ENCODE peak calls at places on chromosome 17, in six cellular contexts. One of them, this sample, is unnamed.

GRCh38 chr17:49506282-49506681 is 11.2 kb downstream of the NGFR start:
- DNase-seq in H9: no peak
- DNase-seq in GM12878: no peak
- DNase-seq in PC-3: no peak
- DNase-seq in SK-N-SH: no peak
- DNase-seq in endothelial cell of umbilical vein: no peak
- DNase-seq in this sample: no peak

GRCh38 chr17:43543771-43544575 is 2.2 kb downstream of the ETV4 start:
- DNase-seq in H9: peak; percentile 78
- DNase-seq in GM12878: no peak
- DNase-seq in PC-3: peak; percentile 54
- DNase-seq in SK-N-SH: no peak
- DNase-seq in endothelial cell of umbilical vein: no peak
- DNase-seq in this sample: no peak

GRCh38 chr17:40516581-40517285 is 15.3 kb upstream of the TNS4 start:
- DNase-seq in H9: no peak
- DNase-seq in GM12878: peak; percentile 60
- DNase-seq in PC-3: peak; percentile 93
- DNase-seq in SK-N-SH: peak; percentile 43
- DNase-seq in endothelial cell of umbilical vein: no peak
- DNase-seq in this sample: peak; percentile 68

GRCh38 chr17:16215965-16216316 is 607 bp upstream of the NCOR1 start:
- DNase-seq in H9: peak; percentile 81
- DNase-seq in GM12878: no peak
- DNase-seq in PC-3: peak; percentile 31
- DNase-seq in SK-N-SH: no peak
- DNase-seq in endothelial cell of umbilical vein: no peak
- DNase-seq in this sample: no peak

GRCh38 chr17:1286379-1287106 is 7.1 kb downstream of the TRARG1 start:
- DNase-seq in H9: no peak
- DNase-seq in GM12878: no peak
- DNase-seq in PC-3: no peak
- DNase-seq in SK-N-SH: no peak
- DNase-seq in endothelial cell of umbilical vein: no peak
- DNase-seq in this sample: no peak

GRCh38 chr17:7439462-7440112 is at the start of gene FGF11:
- DNase-seq in H9: no peak
- DNase-seq in GM12878: no peak
- DNase-seq in PC-3: no peak
- DNase-seq in SK-N-SH: peak; percentile 60
- DNase-seq in endothelial cell of umbilical vein: no peak
- DNase-seq in this sample: no peak

GRCh38 chr17:2309338-2310143 is 5.8 kb downstream of the SRR start:
- DNase-seq in H9: no peak
- DNase-seq in GM12878: no peak
- DNase-seq in PC-3: no peak
- DNase-seq in SK-N-SH: no peak
- DNase-seq in endothelial cell of umbilical vein: no peak
- DNase-seq in this sample: peak; percentile 46

GRCh38 chr17:60817187-60817586 is 139.5 kb downstream of the BCAS3 start:
- DNase-seq in H9: no peak
- DNase-seq in GM12878: no peak
- DNase-seq in PC-3: peak; percentile 93
- DNase-seq in SK-N-SH: no peak
- DNase-seq in endothelial cell of umbilical vein: no peak
- DNase-seq in this sample: peak; percentile 93

GRCh38 chr17:46777943-46778915 is 40.3 kb downstream of the WNT3 start:
- DNase-seq in H9: no peak
- DNase-seq in GM12878: no peak
- DNase-seq in PC-3: no peak
- DNase-seq in SK-N-SH: peak; percentile 59
- DNase-seq in endothelial cell of umbilical vein: no peak
- DNase-seq in this sample: no peak

GRCh38 chr17:49180303-49180702 is 30.1 kb downstream of the GNGT2 start:
- DNase-seq in H9: peak; percentile 84
- DNase-seq in GM12878: peak; percentile 28
- DNase-seq in PC-3: peak; percentile 67
- DNase-seq in SK-N-SH: peak; percentile 78
- DNase-seq in endothelial cell of umbilical vein: peak; percentile 63
- DNase-seq in this sample: peak; percentile 31

GRCh38 chr17:81842725-81843504 is 8.1 kb upstream of the PPP1R27 start:
- DNase-seq in H9: no peak
- DNase-seq in GM12878: no peak
- DNase-seq in PC-3: peak; percentile 23
- DNase-seq in SK-N-SH: no peak
- DNase-seq in endothelial cell of umbilical vein: no peak
- DNase-seq in this sample: peak; percentile 55

GRCh38 chr17:74268052-74268451 is 6.0 kb upstream of the DNAI2 start:
- DNase-seq in H9: no peak
- DNase-seq in GM12878: no peak
- DNase-seq in PC-3: no peak
- DNase-seq in SK-N-SH: no peak
- DNase-seq in endothelial cell of umbilical vein: no peak
- DNase-seq in this sample: no peak

GRCh38 chr17:14428640-14429029 is 127.8 kb downstream of the HS3ST3B1 start:
- DNase-seq in H9: no peak
- DNase-seq in GM12878: no peak
- DNase-seq in PC-3: no peak
- DNase-seq in SK-N-SH: no peak
- DNase-seq in endothelial cell of umbilical vein: no peak
- DNase-seq in this sample: no peak

GRCh38 chr17:81338301-81339179 is 43.4 kb upstream of the SLC38A10 start:
- DNase-seq in H9: peak; percentile 45
- DNase-seq in GM12878: no peak
- DNase-seq in PC-3: no peak
- DNase-seq in SK-N-SH: peak; percentile 90
- DNase-seq in endothelial cell of umbilical vein: no peak
- DNase-seq in this sample: peak; percentile 36

GRCh38 chr17:51860934-51861561 is 297.5 kb downstream of the CA10 start:
- DNase-seq in H9: peak; percentile 88
- DNase-seq in GM12878: no peak
- DNase-seq in PC-3: peak; percentile 64
- DNase-seq in SK-N-SH: peak; percentile 50
- DNase-seq in endothelial cell of umbilical vein: no peak
- DNase-seq in this sample: no peak

GRCh38 chr17:1978396-1978962 is 46.7 kb downstream of the RTN4RL1 start:
- DNase-seq in H9: no peak
- DNase-seq in GM12878: no peak
- DNase-seq in PC-3: no peak
- DNase-seq in SK-N-SH: no peak
- DNase-seq in endothelial cell of umbilical vein: no peak
- DNase-seq in this sample: no peak

GRCh38 chr17:63780507-63780906 is 6.5 kb downstream of the DDX42 start:
- DNase-seq in H9: no peak
- DNase-seq in GM12878: no peak
- DNase-seq in PC-3: peak; percentile 92
- DNase-seq in SK-N-SH: no peak
- DNase-seq in endothelial cell of umbilical vein: peak; percentile 7
- DNase-seq in this sample: peak; percentile 33

GRCh38 chr17:55763856-55764255 is 13.0 kb downstream of the PCTP start:
- DNase-seq in H9: no peak
- DNase-seq in GM12878: no peak
- DNase-seq in PC-3: no peak
- DNase-seq in SK-N-SH: no peak
- DNase-seq in endothelial cell of umbilical vein: peak; percentile 71
- DNase-seq in this sample: no peak

GRCh38 chr17:40112191-40112590 is 9.6 kb upstream of the MSL1 start:
- DNase-seq in H9: no peak
- DNase-seq in GM12878: no peak
- DNase-seq in PC-3: no peak
- DNase-seq in SK-N-SH: no peak
- DNase-seq in endothelial cell of umbilical vein: no peak
- DNase-seq in this sample: no peak

GRCh38 chr17:47729486-47729885 is 3.5 kb upstream of the TBX21 start:
- DNase-seq in H9: peak; percentile 17
- DNase-seq in GM12878: no peak
- DNase-seq in PC-3: no peak
- DNase-seq in SK-N-SH: no peak
- DNase-seq in endothelial cell of umbilical vein: no peak
- DNase-seq in this sample: no peak

GRCh38 chr17:31580331-31581021 is 189.0 kb downstream of the RAB11FIP4 start:
- DNase-seq in H9: no peak
- DNase-seq in GM12878: no peak
- DNase-seq in PC-3: peak; percentile 69
- DNase-seq in SK-N-SH: no peak
- DNase-seq in endothelial cell of umbilical vein: peak; percentile 69
- DNase-seq in this sample: peak; percentile 85

GRCh38 chr17:10304758-10305300 is 68.0 kb downstream of the MYH13 start:
- DNase-seq in H9: no peak
- DNase-seq in GM12878: no peak
- DNase-seq in PC-3: no peak
- DNase-seq in SK-N-SH: no peak
- DNase-seq in endothelial cell of umbilical vein: no peak
- DNase-seq in this sample: no peak
- H3K4me1 ChIP-seq in H9: peaks cover 5% of the 10 kb centered on the region
- H3K4me1 ChIP-seq in GM12878: no peaks in the 10 kb centered on the region
- H3K4me1 ChIP-seq in PC-3: no peaks in the 10 kb centered on the region
- H3K4me1 ChIP-seq in SK-N-SH: no peaks in the 10 kb centered on the region
- H3K4me1 ChIP-seq in endothelial cell of umbilical vein: no peaks in the 10 kb centered on the region
- H3K4me1 ChIP-seq in this sample: no peaks in the 10 kb centered on the region

GRCh38 chr17:42387221-42387657 is 1.0 kb downstream of the STAT3 start:
- DNase-seq in H9: no peak
- DNase-seq in GM12878: no peak
- DNase-seq in PC-3: no peak
- DNase-seq in SK-N-SH: peak; percentile 41
- DNase-seq in endothelial cell of umbilical vein: peak; percentile 64
- DNase-seq in this sample: peak; percentile 89

GRCh38 chr17:42388381-42389134 is at the start of gene STAT3:
- DNase-seq in H9: peak; percentile 100
- DNase-seq in GM12878: peak; percentile 100
- DNase-seq in PC-3: no peak
- DNase-seq in SK-N-SH: peak; percentile 97
- DNase-seq in endothelial cell of umbilical vein: peak; percentile 100
- DNase-seq in this sample: peak; percentile 100

GRCh38 chr17:42387663-42388380 is 420 bp downstream of the STAT3 start:
- DNase-seq in H9: peak; percentile 87
- DNase-seq in GM12878: no peak
- DNase-seq in PC-3: no peak
- DNase-seq in SK-N-SH: peak; percentile 26
- DNase-seq in endothelial cell of umbilical vein: peak; percentile 41
- DNase-seq in this sample: no peak

GRCh38 chr17:42389902-42390301 is 1.7 kb upstream of the STAT3 start:
- DNase-seq in H9: no peak
- DNase-seq in GM12878: no peak
- DNase-seq in PC-3: no peak
- DNase-seq in SK-N-SH: no peak
- DNase-seq in endothelial cell of umbilical vein: no peak
- DNase-seq in this sample: no peak

GRCh38 chr17:42389135-42389417 is 834 bp upstream of the STAT3 start:
- DNase-seq in H9: no peak
- DNase-seq in GM12878: no peak
- DNase-seq in PC-3: no peak
- DNase-seq in SK-N-SH: no peak
- DNase-seq in endothelial cell of umbilical vein: no peak
- DNase-seq in this sample: no peak
- H2AFZ ChIP-seq in H9: no peak overlapping the region
- H2AFZ ChIP-seq in GM12878: peak overlapping the region; percentile 96
- H2AFZ ChIP-seq in PC-3: no peak overlapping the region
- H2AFZ ChIP-seq in SK-N-SH: peak overlapping the region; percentile 88
- H2AFZ ChIP-seq in endothelial cell of umbilical vein: peak overlapping the region; percentile 84
- H2AFZ ChIP-seq in this sample: peak overlapping the region; percentile 45

GRCh38 chr17:21286771-21287702 is 2.5 kb downstream of the MAP2K3 start:
- DNase-seq in H9: no peak
- DNase-seq in GM12878: no peak
- DNase-seq in PC-3: peak; percentile 78
- DNase-seq in SK-N-SH: no peak
- DNase-seq in endothelial cell of umbilical vein: no peak
- DNase-seq in this sample: no peak
- H3K4me1 ChIP-seq in H9: no peaks in the 10 kb centered on the region
- H3K4me1 ChIP-seq in GM12878: peaks cover 31% of the 10 kb centered on the region
- H3K4me1 ChIP-seq in PC-3: peaks cover 52% of the 10 kb centered on the region
- H3K4me1 ChIP-seq in SK-N-SH: peaks cover 63% of the 10 kb centered on the region
- H3K4me1 ChIP-seq in endothelial cell of umbilical vein: peaks cover 46% of the 10 kb centered on the region
- H3K4me1 ChIP-seq in this sample: peaks cover 44% of the 10 kb centered on the region

DNA sequence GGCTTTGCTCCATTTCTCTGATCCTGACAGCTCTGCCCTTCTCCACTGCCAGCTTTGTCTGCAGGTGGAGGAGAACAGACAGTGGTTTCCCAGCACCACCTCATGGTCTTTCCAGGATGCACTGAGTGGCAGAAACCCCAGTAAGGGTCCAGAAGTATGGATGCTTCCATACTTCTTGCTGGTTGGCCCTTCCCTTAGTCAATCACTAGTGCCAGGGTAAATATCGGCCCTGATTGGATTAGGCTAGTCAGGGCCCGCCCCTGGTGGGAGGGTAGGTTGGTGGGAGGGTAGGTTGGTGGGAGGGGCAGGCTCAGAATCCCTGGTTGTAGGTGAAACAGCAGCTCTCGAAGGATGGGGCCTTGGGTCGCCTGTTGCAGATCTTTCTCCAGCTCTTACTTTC is 10.2 kb downstream of the RNF213 start:
- DNase-seq in H9: peak; percentile 93
- DNase-seq in GM12878: no peak
- DNase-seq in PC-3: peak; percentile 61
- DNase-seq in SK-N-SH: peak; percentile 83
- DNase-seq in endothelial cell of umbilical vein: no peak
- DNase-seq in this sample: peak; percentile 21
- H2AFZ ChIP-seq in H9: no peak overlapping the region
- H2AFZ ChIP-seq in GM12878: no peak overlapping the region
- H2AFZ ChIP-seq in PC-3: no peak overlapping the region
- H2AFZ ChIP-seq in SK-N-SH: no peak overlapping the region
- H2AFZ ChIP-seq in endothelial cell of umbilical vein: no peak overlapping the region
- H2AFZ ChIP-seq in this sample: no peak overlapping the region

GRCh38 chr17:77395609-77396008 is 254.8 kb downstream of the SEC14L1 start:
- DNase-seq in H9: no peak
- DNase-seq in GM12878: no peak
- DNase-seq in PC-3: no peak
- DNase-seq in SK-N-SH: no peak
- DNase-seq in endothelial cell of umbilical vein: no peak
- DNase-seq in this sample: no peak
- H3K4me1 ChIP-seq in H9: peaks cover 11% of the 10 kb centered on the region
- H3K4me1 ChIP-seq in GM12878: peaks cover 8% of the 10 kb centered on the region
- H3K4me1 ChIP-seq in PC-3: peaks cover 39% of the 10 kb centered on the region
- H3K4me1 ChIP-seq in SK-N-SH: peaks cover 68% of the 10 kb centered on the region
- H3K4me1 ChIP-seq in endothelial cell of umbilical vein: peaks cover 33% of the 10 kb centered on the region
- H3K4me1 ChIP-seq in this sample: peaks cover 41% of the 10 kb centered on the region

GRCh38 chr17:5819921-5820685 is 235.8 kb upstream of the NLRP1 start:
- DNase-seq in H9: peak; percentile 24
- DNase-seq in GM12878: no peak
- DNase-seq in PC-3: no peak
- DNase-seq in SK-N-SH: no peak
- DNase-seq in endothelial cell of umbilical vein: no peak
- DNase-seq in this sample: no peak

GRCh38 chr17:5815396-5815795 is 231.1 kb upstream of the NLRP1 start:
- DNase-seq in H9: peak; percentile 24
- DNase-seq in GM12878: no peak
- DNase-seq in PC-3: no peak
- DNase-seq in SK-N-SH: no peak
- DNase-seq in endothelial cell of umbilical vein: no peak
- DNase-seq in this sample: no peak

GRCh38 chr17:5819396-5819795 is 235.1 kb upstream of the NLRP1 start:
- DNase-seq in H9: peak; percentile 18
- DNase-seq in GM12878: no peak
- DNase-seq in PC-3: no peak
- DNase-seq in SK-N-SH: no peak
- DNase-seq in endothelial cell of umbilical vein: no peak
- DNase-seq in this sample: peak; percentile 20

GRCh38 chr17:5816491-5816890 is 232.2 kb upstream of the NLRP1 start:
- DNase-seq in H9: peak; percentile 35
- DNase-seq in GM12878: no peak
- DNase-seq in PC-3: no peak
- DNase-seq in SK-N-SH: no peak
- DNase-seq in endothelial cell of umbilical vein: no peak
- DNase-seq in this sample: no peak

GRCh38 chr17:5817475-5818395 is 233.4 kb upstream of the NLRP1 start:
- DNase-seq in H9: peak; percentile 18
- DNase-seq in GM12878: no peak
- DNase-seq in PC-3: no peak
- DNase-seq in SK-N-SH: no peak
- DNase-seq in endothelial cell of umbilical vein: no peak
- DNase-seq in this sample: no peak
- H2AFZ ChIP-seq in H9: no peak overlapping the region
- H2AFZ ChIP-seq in GM12878: no peak overlapping the region
- H2AFZ ChIP-seq in PC-3: no peak overlapping the region
- H2AFZ ChIP-seq in SK-N-SH: no peak overlapping the region
- H2AFZ ChIP-seq in endothelial cell of umbilical vein: no peak overlapping the region
- H2AFZ ChIP-seq in this sample: no peak overlapping the region